ENCODE peak calls at places on chromosomes 3 and 15, in five cellular contexts. Z is A549, Q is neuronal stem cell, O is HepG2, A is neural progenitor cell. U is an unnamed sample.

GRCh38 chr3:173739716-173740115 is 342.2 kb downstream of the NLGN1 start:
- DNase-seq in Z (no peak), Q (no peak), O (no peak), A (no peak), U (no peak)

GRCh38 chr15:99015677-99016568 is 8.3 kb upstream of the PGPEP1L start:
- DNase-seq in Z (peak), Q (peak), O (no peak), A (peak), U (peak)

GRCh38 chr15:93358171-93359036 is 269.4 kb upstream of the RGMA start:
- DNase-seq in Z (no peak), Q (peak), O (no peak), A (peak), U (peak)

GRCh38 chr3:60629816-60630215 is 621.4 kb downstream of the FHIT start:
- DNase-seq in Z (no peak), Q (no peak), O (no peak), A (no peak), U (no peak)

GRCh38 chr15:42138968-42139386 is 17.5 kb downstream of the PLA2G4F start:
- DNase-seq in Z (no peak), Q (no peak), O (peak), A (no peak), U (no peak)

GRCh38 chr3:8657804-8658311 is 13.3 kb upstream of the SSUH2 start:
- DNase-seq in Z (no peak), Q (no peak), O (no peak), A (no peak), U (no peak)

GRCh38 chr3:18423401-18424212 is 1.5 kb downstream of the SATB1 start:
- DNase-seq in Z (peak), Q (no peak), O (no peak), A (peak), U (peak)

GRCh38 chr15:92574566-92574965 is 81.0 kb downstream of the FAM174B start:
- DNase-seq in Z (no peak), Q (no peak), O (no peak), A (no peak), U (no peak)

GRCh38 chr3:452221-452620 is 255.7 kb downstream of the CHL1 start:
- DNase-seq in Z (no peak), Q (no peak), O (no peak), A (no peak), U (no peak)

GRCh38 chr3:181362378-181362777 is 349.3 kb upstream of the SOX2 start:
- DNase-seq in Z (no peak), Q (no peak), O (no peak), A (no peak), U (no peak)

GRCh38 chr3:39208463-39209055 is 16.2 kb upstream of the XIRP1 start:
- DNase-seq in Z (peak), Q (peak), O (peak), A (peak), U (peak)

GRCh38 chr3:45642731-45643152 is 46.5 kb upstream of the SACM1L start:
- DNase-seq in Z (peak), Q (no peak), O (no peak), A (peak), U (no peak)

GRCh38 chr3:187504435-187504834 is 136.2 kb downstream of the RTP4 start:
- DNase-seq in Z (no peak), Q (no peak), O (no peak), A (no peak), U (no peak)

GRCh38 chr3:107206141-107206540 is 171.1 kb upstream of the CCDC54 start:
- DNase-seq in Z (peak), Q (peak), O (peak), A (peak), U (peak)

GRCh38 chr15:34865531-34865930 is 70.2 kb upstream of the ACTC1 start:
- DNase-seq in Z (no peak), Q (no peak), O (no peak), A (no peak), U (no peak)

GRCh38 chr3:15637131-15637951 is 35.8 kb downstream of the BTD start:
- DNase-seq in Z (no peak), Q (no peak), O (no peak), A (no peak), U (no peak)

GRCh38 chr3:184932777-184933176 is 120.8 kb downstream of the VPS8 start:
- DNase-seq in Z (no peak), Q (no peak), O (no peak), A (no peak), U (no peak)

GRCh38 chr3:4588410-4588809 is 95.3 kb downstream of the ITPR1 start:
- DNase-seq in Z (no peak), Q (no peak), O (no peak), A (no peak), U (no peak)

GRCh38 chr3:114035146-114035545 is 21.2 kb downstream of the CCDC191 start:
- DNase-seq in Z (no peak), Q (no peak), O (no peak), A (no peak), U (no peak)

GRCh38 chr15:74835312-74835823 is 7.6 kb downstream of the ULK3 start:
- DNase-seq in Z (peak), Q (no peak), O (peak), A (peak), U (peak)

GRCh38 chr3:25441234-25441856 is 13.3 kb downstream of the RARB start:
- DNase-seq in Z (no peak), Q (no peak), O (no peak), A (peak), U (no peak)

GRCh38 chr3:72171946-72172345 is 387.0 kb upstream of the PROK2 start:
- DNase-seq in Z (no peak), Q (no peak), O (no peak), A (no peak), U (no peak)

GRCh38 chr3:32438596-32439344 is 47.1 kb downstream of the CMTM7 start:
- DNase-seq in Z (no peak), Q (no peak), O (no peak), A (no peak), U (peak)

GRCh38 chr3:8996681-8997121 is 33.4 kb upstream of the RAD18 start:
- DNase-seq in Z (no peak), Q (no peak), O (peak), A (peak), U (no peak)

GRCh38 chr3:55572816-55573215 is 85.7 kb upstream of the WNT5A start:
- DNase-seq in Z (no peak), Q (no peak), O (no peak), A (no peak), U (no peak)

GRCh38 chr3:55570361-55570760 is 83.3 kb upstream of the WNT5A start:
- DNase-seq in Z (no peak), Q (no peak), O (no peak), A (no peak), U (no peak)

GRCh38 chr3:55571913-55572312 is 84.8 kb upstream of the WNT5A start:
- DNase-seq in Z (no peak), Q (peak), O (peak), A (peak), U (peak)

GRCh38 chr3:55569033-55569518 is 82.0 kb upstream of the WNT5A start:
- DNase-seq in Z (no peak), Q (no peak), O (no peak), A (no peak), U (peak)

GRCh38 chr3:55571216-55571813 is 84.2 kb upstream of the WNT5A start:
- DNase-seq in Z (no peak), Q (no peak), O (no peak), A (no peak), U (no peak)
- H3K4me2 ChIP-seq in Z (no peak), Q (no peak), O (no peak), A (peak), U (no peak)

GRCh38 chr3:149816986-149817385 is 4.0 kb downstream of the RNF13 start:
- DNase-seq in Z (no peak), Q (no peak), O (no peak), A (no peak), U (peak)
- H3K4me2 ChIP-seq in Z (peak), Q (no peak), O (no peak), A (no peak), U (no peak)

GRCh38 chr3:81735334-81735733 is 26.1 kb downstream of the GBE1 start:
- DNase-seq in Z (no peak), Q (no peak), O (no peak), A (no peak), U (no peak)
- H3K4me2 ChIP-seq in Z (peak), Q (no peak), O (no peak), A (no peak), U (no peak)

DNA sequence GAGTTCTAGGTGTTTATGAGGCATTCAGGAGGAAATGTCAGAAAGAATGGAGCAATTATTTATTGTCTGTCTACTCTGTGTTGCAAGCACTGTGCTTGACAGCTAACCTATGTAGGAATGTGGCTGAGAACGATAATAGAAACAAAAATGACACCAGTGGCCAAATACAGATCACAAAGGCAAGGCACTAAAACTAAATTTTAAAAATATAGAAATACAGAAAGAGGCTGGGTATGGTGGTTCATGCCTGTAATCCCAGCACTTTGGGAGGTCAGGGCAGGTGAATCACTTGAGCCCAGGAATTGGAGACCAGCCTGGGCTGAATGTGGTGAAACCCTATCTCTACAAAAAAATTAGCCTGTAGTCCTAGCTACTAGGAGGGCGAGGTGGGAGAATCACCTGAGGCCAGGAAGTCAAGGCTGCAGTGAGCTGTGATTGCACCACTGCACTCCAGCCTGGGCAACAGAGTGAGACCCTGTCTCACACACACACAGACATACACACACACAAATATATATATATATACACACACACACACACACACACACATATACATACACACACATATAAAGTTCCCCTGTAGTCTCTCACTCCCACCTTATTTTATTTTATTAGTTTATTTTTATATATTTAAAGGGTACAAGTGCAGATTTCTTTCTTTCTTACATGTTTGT is 6.0 kb downstream of the PRKCI start:
- DNase-seq in Z (no peak), Q (no peak), O (no peak), A (no peak), U (peak)
- H3K4me2 ChIP-seq in Z (peak), Q (no peak), O (no peak), A (no peak), U (no peak)

U was measured in trophoblast cell.